ENCODE peak calls at places on chromosomes 4 and X, in four cellular contexts. One of them, this sample, is unnamed.

GRCh38 chrX:27591938-27592337 is 1.8 kb downstream of the DCAF8L2 start:
- DNase-seq in HT1080: no peak
- DNase-seq in stimulated activated CD8-positive, alpha-beta memory T cell treated with anti-CD3 and anti-CD28 coated beads, Interleukin-4, amount 100 ng/mL, for 4 hours: no peak
- DNase-seq in kidney: peak
- DNase-seq in this sample: no peak

GRCh38 chr4:36187723-36188333 is 56.5 kb downstream of the ARAP2 start:
- DNase-seq in HT1080: peak
- DNase-seq in stimulated activated CD8-positive, alpha-beta memory T cell treated with anti-CD3 and anti-CD28 coated beads, Interleukin-4, amount 100 ng/mL, for 4 hours: no peak
- DNase-seq in kidney: no peak
- DNase-seq in this sample: no peak

GRCh38 chr4:23718435-23718834 is 171.4 kb downstream of the PPARGC1A start:
- DNase-seq in HT1080: no peak
- DNase-seq in stimulated activated CD8-positive, alpha-beta memory T cell treated with anti-CD3 and anti-CD28 coated beads, Interleukin-4, amount 100 ng/mL, for 4 hours: no peak
- DNase-seq in kidney: no peak
- DNase-seq in this sample: no peak

GRCh38 chrX:149013081-149013480 is 492.0 kb downstream of the IDS start:
- DNase-seq in HT1080: no peak
- DNase-seq in kidney: no peak
- DNase-seq in stimulated activated CD8-positive, alpha-beta memory T cell treated with anti-CD3 and anti-CD28 coated beads, Interleukin-4, amount 100 ng/mL, for 4 hours: no peak
- DNase-seq in this sample: no peak

GRCh38 chrX:29066516-29066915 is 479.3 kb downstream of the IL1RAPL1 start:
- DNase-seq in stimulated activated CD8-positive, alpha-beta memory T cell treated with anti-CD3 and anti-CD28 coated beads, Interleukin-4, amount 100 ng/mL, for 4 hours: no peak
- DNase-seq in kidney: no peak
- DNase-seq in HT1080: no peak
- DNase-seq in this sample: no peak

GRCh38 chr4:88858752-88859151 is 161.1 kb upstream of the NAP1L5 start:
- DNase-seq in HT1080: no peak
- DNase-seq in kidney: no peak
- DNase-seq in stimulated activated CD8-positive, alpha-beta memory T cell treated with anti-CD3 and anti-CD28 coated beads, Interleukin-4, amount 100 ng/mL, for 4 hours: no peak
- DNase-seq in this sample: no peak

GRCh38 chrX:45196701-45197100 is 4.0 kb downstream of the DIPK2B start:
- DNase-seq in stimulated activated CD8-positive, alpha-beta memory T cell treated with anti-CD3 and anti-CD28 coated beads, Interleukin-4, amount 100 ng/mL, for 4 hours: no peak
- DNase-seq in kidney: no peak
- DNase-seq in HT1080: peak
- DNase-seq in this sample: peak

GRCh38 chrX:137823257-137823656 is 257.3 kb downstream of the ZIC3 start:
- DNase-seq in kidney: no peak
- DNase-seq in HT1080: no peak
- DNase-seq in stimulated activated CD8-positive, alpha-beta memory T cell treated with anti-CD3 and anti-CD28 coated beads, Interleukin-4, amount 100 ng/mL, for 4 hours: no peak
- DNase-seq in this sample: no peak

GRCh38 chr4:183438458-183439113 is 5.8 kb upstream of the CDKN2AIP start:
- DNase-seq in stimulated activated CD8-positive, alpha-beta memory T cell treated with anti-CD3 and anti-CD28 coated beads, Interleukin-4, amount 100 ng/mL, for 4 hours: no peak
- DNase-seq in HT1080: peak
- DNase-seq in kidney: no peak
- DNase-seq in this sample: peak

GRCh38 chr4:64271601-64272081 is 137.6 kb downstream of the TECRL start:
- DNase-seq in HT1080: peak
- DNase-seq in stimulated activated CD8-positive, alpha-beta memory T cell treated with anti-CD3 and anti-CD28 coated beads, Interleukin-4, amount 100 ng/mL, for 4 hours: no peak
- DNase-seq in kidney: no peak
- DNase-seq in this sample: peak

GRCh38 chrX:147910607-147911006 is 1.1 kb upstream of the FMR1 start:
- DNase-seq in stimulated activated CD8-positive, alpha-beta memory T cell treated with anti-CD3 and anti-CD28 coated beads, Interleukin-4, amount 100 ng/mL, for 4 hours: no peak
- DNase-seq in HT1080: no peak
- DNase-seq in kidney: peak
- DNase-seq in this sample: no peak

GRCh38 chrX:47189906-47190305 is 3.7 kb upstream of the UBA1 start:
- DNase-seq in HT1080: no peak
- DNase-seq in kidney: peak
- DNase-seq in stimulated activated CD8-positive, alpha-beta memory T cell treated with anti-CD3 and anti-CD28 coated beads, Interleukin-4, amount 100 ng/mL, for 4 hours: no peak
- DNase-seq in this sample: no peak

GRCh38 chr4:234178-234577 is 71.1 kb downstream of the ZNF732 start:
- DNase-seq in stimulated activated CD8-positive, alpha-beta memory T cell treated with anti-CD3 and anti-CD28 coated beads, Interleukin-4, amount 100 ng/mL, for 4 hours: no peak
- DNase-seq in HT1080: no peak
- DNase-seq in kidney: no peak
- DNase-seq in this sample: no peak

GRCh38 chrX:73213734-73214133 is 917 bp downstream of the NAP1L2 start:
- DNase-seq in kidney: no peak
- DNase-seq in stimulated activated CD8-positive, alpha-beta memory T cell treated with anti-CD3 and anti-CD28 coated beads, Interleukin-4, amount 100 ng/mL, for 4 hours: no peak
- DNase-seq in HT1080: no peak
- DNase-seq in this sample: no peak

GRCh38 chr4:22129454-22130075 is 181.0 kb upstream of the KCNIP4 start:
- DNase-seq in HT1080: peak
- DNase-seq in kidney: no peak
- DNase-seq in stimulated activated CD8-positive, alpha-beta memory T cell treated with anti-CD3 and anti-CD28 coated beads, Interleukin-4, amount 100 ng/mL, for 4 hours: no peak
- DNase-seq in this sample: peak

GRCh38 chr4:173801876-173802713 is 272.1 kb upstream of the HAND2 start:
- DNase-seq in kidney: no peak
- DNase-seq in HT1080: no peak
- DNase-seq in stimulated activated CD8-positive, alpha-beta memory T cell treated with anti-CD3 and anti-CD28 coated beads, Interleukin-4, amount 100 ng/mL, for 4 hours: no peak
- DNase-seq in this sample: no peak

GRCh38 chr4:190020790-190021717 is 6.0 kb downstream of the FRG2 start:
- DNase-seq in kidney: peak
- DNase-seq in HT1080: peak
- DNase-seq in stimulated activated CD8-positive, alpha-beta memory T cell treated with anti-CD3 and anti-CD28 coated beads, Interleukin-4, amount 100 ng/mL, for 4 hours: no peak
- DNase-seq in this sample: no peak

GRCh38 chr4:127533028-127533700 is 99.6 kb upstream of the INTU start:
- DNase-seq in stimulated activated CD8-positive, alpha-beta memory T cell treated with anti-CD3 and anti-CD28 coated beads, Interleukin-4, amount 100 ng/mL, for 4 hours: no peak
- DNase-seq in kidney: peak
- DNase-seq in HT1080: no peak
- DNase-seq in this sample: no peak

GRCh38 chr4:56042225-56042624 is 93.5 kb downstream of the CEP135 start:
- DNase-seq in kidney: no peak
- DNase-seq in HT1080: no peak
- DNase-seq in stimulated activated CD8-positive, alpha-beta memory T cell treated with anti-CD3 and anti-CD28 coated beads, Interleukin-4, amount 100 ng/mL, for 4 hours: no peak
- DNase-seq in this sample: no peak

GRCh38 chrX:10172867-10173266 is 16.1 kb downstream of the CLCN4 start:
- DNase-seq in HT1080: no peak
- DNase-seq in stimulated activated CD8-positive, alpha-beta memory T cell treated with anti-CD3 and anti-CD28 coated beads, Interleukin-4, amount 100 ng/mL, for 4 hours: no peak
- DNase-seq in kidney: no peak
- DNase-seq in this sample: no peak

GRCh38 chrX:150478496-150479492 is 89.6 kb upstream of the MTM1 start:
- DNase-seq in HT1080: no peak
- DNase-seq in kidney: no peak
- DNase-seq in stimulated activated CD8-positive, alpha-beta memory T cell treated with anti-CD3 and anti-CD28 coated beads, Interleukin-4, amount 100 ng/mL, for 4 hours: no peak
- DNase-seq in this sample: no peak

GRCh38 chr4:95107635-95108034 is 349.9 kb downstream of the BMPR1B start:
- DNase-seq in HT1080: peak
- DNase-seq in kidney: no peak
- DNase-seq in stimulated activated CD8-positive, alpha-beta memory T cell treated with anti-CD3 and anti-CD28 coated beads, Interleukin-4, amount 100 ng/mL, for 4 hours: no peak
- DNase-seq in this sample: peak

GRCh38 chr4:183289688-183290087 is 30.4 kb downstream of the CLDN22 start:
- DNase-seq in stimulated activated CD8-positive, alpha-beta memory T cell treated with anti-CD3 and anti-CD28 coated beads, Interleukin-4, amount 100 ng/mL, for 4 hours: no peak
- DNase-seq in HT1080: peak
- DNase-seq in kidney: no peak
- DNase-seq in this sample: peak

GRCh38 chr4:82721819-82722423 is 76.7 kb downstream of the SCD5 start:
- DNase-seq in stimulated activated CD8-positive, alpha-beta memory T cell treated with anti-CD3 and anti-CD28 coated beads, Interleukin-4, amount 100 ng/mL, for 4 hours: no peak
- DNase-seq in HT1080: no peak
- DNase-seq in kidney: no peak
- DNase-seq in this sample: peak

GRCh38 chrX:16392597-16392996 is 225.3 kb downstream of the MAGEB17 start:
- DNase-seq in kidney: no peak
- DNase-seq in stimulated activated CD8-positive, alpha-beta memory T cell treated with anti-CD3 and anti-CD28 coated beads, Interleukin-4, amount 100 ng/mL, for 4 hours: no peak
- DNase-seq in HT1080: no peak
- DNase-seq in this sample: no peak

GRCh38 chrX:71252221-71252620 is 1.7 kb downstream of the ZMYM3 start:
- DNase-seq in stimulated activated CD8-positive, alpha-beta memory T cell treated with anti-CD3 and anti-CD28 coated beads, Interleukin-4, amount 100 ng/mL, for 4 hours: no peak
- DNase-seq in kidney: no peak
- DNase-seq in HT1080: no peak
- DNase-seq in this sample: no peak

GRCh38 chr4:86159216-86159615 is 200.6 kb downstream of the MAPK10 start:
- DNase-seq in HT1080: no peak
- DNase-seq in kidney: no peak
- DNase-seq in stimulated activated CD8-positive, alpha-beta memory T cell treated with anti-CD3 and anti-CD28 coated beads, Interleukin-4, amount 100 ng/mL, for 4 hours: no peak
- DNase-seq in this sample: no peak

GRCh38 chr4:78776031-78776728 is at the start of gene BMP2K:
- DNase-seq in HT1080: no peak
- DNase-seq in kidney: peak
- DNase-seq in stimulated activated CD8-positive, alpha-beta memory T cell treated with anti-CD3 and anti-CD28 coated beads, Interleukin-4, amount 100 ng/mL, for 4 hours: peak
- DNase-seq in this sample: peak

GRCh38 chr4:108030332-108030731 is 40.6 kb downstream of the HADH start:
- DNase-seq in stimulated activated CD8-positive, alpha-beta memory T cell treated with anti-CD3 and anti-CD28 coated beads, Interleukin-4, amount 100 ng/mL, for 4 hours: peak
- DNase-seq in kidney: no peak
- DNase-seq in HT1080: peak
- DNase-seq in this sample: peak

GRCh38 chr4:54746228-54746627 is 88.5 kb downstream of the KIT start:
- DNase-seq in kidney: no peak
- DNase-seq in HT1080: peak
- DNase-seq in stimulated activated CD8-positive, alpha-beta memory T cell treated with anti-CD3 and anti-CD28 coated beads, Interleukin-4, amount 100 ng/mL, for 4 hours: no peak
- DNase-seq in this sample: peak

GRCh38 chr4:164935363-164935762 is 42.1 kb downstream of the TRIM61 start:
- DNase-seq in stimulated activated CD8-positive, alpha-beta memory T cell treated with anti-CD3 and anti-CD28 coated beads, Interleukin-4, amount 100 ng/mL, for 4 hours: no peak
- DNase-seq in kidney: no peak
- DNase-seq in HT1080: peak
- DNase-seq in this sample: peak

GRCh38 chrX:153381684-153382532 is 19.2 kb downstream of the PNMA6E start:
- DNase-seq in kidney: no peak
- DNase-seq in stimulated activated CD8-positive, alpha-beta memory T cell treated with anti-CD3 and anti-CD28 coated beads, Interleukin-4, amount 100 ng/mL, for 4 hours: no peak
- DNase-seq in HT1080: peak
- DNase-seq in this sample: peak

GRCh38 chr4:106062452-106062875 is 167.2 kb downstream of the NPNT start:
- DNase-seq in kidney: no peak
- DNase-seq in HT1080: peak
- DNase-seq in stimulated activated CD8-positive, alpha-beta memory T cell treated with anti-CD3 and anti-CD28 coated beads, Interleukin-4, amount 100 ng/mL, for 4 hours: no peak
- DNase-seq in this sample: peak

GRCh38 chr4:182862921-182863320 is 54.3 kb downstream of the DCTD start:
- DNase-seq in kidney: peak
- DNase-seq in HT1080: no peak
- DNase-seq in stimulated activated CD8-positive, alpha-beta memory T cell treated with anti-CD3 and anti-CD28 coated beads, Interleukin-4, amount 100 ng/mL, for 4 hours: no peak
- DNase-seq in this sample: no peak

GRCh38 chrX:44967221-44967620 is 94.2 kb downstream of the KDM6A start:
- DNase-seq in kidney: no peak
- DNase-seq in HT1080: no peak
- DNase-seq in stimulated activated CD8-positive, alpha-beta memory T cell treated with anti-CD3 and anti-CD28 coated beads, Interleukin-4, amount 100 ng/mL, for 4 hours: no peak
- DNase-seq in this sample: no peak

GRCh38 chr4:25863347-25863784 is 578 bp upstream of the SEL1L3 start:
- DNase-seq in HT1080: no peak
- DNase-seq in stimulated activated CD8-positive, alpha-beta memory T cell treated with anti-CD3 and anti-CD28 coated beads, Interleukin-4, amount 100 ng/mL, for 4 hours: no peak
- DNase-seq in kidney: peak
- DNase-seq in this sample: no peak

GRCh38 chr4:118351851-118352827 is 664 bp downstream of the PRSS12 start:
- DNase-seq in HT1080: no peak
- DNase-seq in stimulated activated CD8-positive, alpha-beta memory T cell treated with anti-CD3 and anti-CD28 coated beads, Interleukin-4, amount 100 ng/mL, for 4 hours: no peak
- DNase-seq in kidney: peak
- DNase-seq in this sample: peak

GRCh38 chrX:109654710-109655109 is 29.7 kb upstream of the KCNE5 start:
- DNase-seq in HT1080: no peak
- DNase-seq in stimulated activated CD8-positive, alpha-beta memory T cell treated with anti-CD3 and anti-CD28 coated beads, Interleukin-4, amount 100 ng/mL, for 4 hours: no peak
- DNase-seq in kidney: no peak
- DNase-seq in this sample: no peak

GRCh38 chr4:8414377-8414776 is 26.1 kb downstream of the ACOX3 start:
- DNase-seq in kidney: no peak
- DNase-seq in stimulated activated CD8-positive, alpha-beta memory T cell treated with anti-CD3 and anti-CD28 coated beads, Interleukin-4, amount 100 ng/mL, for 4 hours: no peak
- DNase-seq in HT1080: peak
- DNase-seq in this sample: peak

GRCh38 chrX:142251665-142252064 is 46.6 kb upstream of the MAGEC2 start:
- DNase-seq in stimulated activated CD8-positive, alpha-beta memory T cell treated with anti-CD3 and anti-CD28 coated beads, Interleukin-4, amount 100 ng/mL, for 4 hours: no peak
- DNase-seq in kidney: no peak
- DNase-seq in HT1080: no peak
- DNase-seq in this sample: peak